ENCODE peak calls at places on chromosomes 7 and 10, in eight cellular contexts. C is fibroblast of pulmonary artery, F is T follicular helper cell, S is left cardiac atrium, U is left colon, A is A549, D is NCI-H2171 treated with DMSO at 0.1 percent for 48 hours, J is tibial artery. L is an unnamed sample.

GRCh38 chr10:11164806-11165590 is 147.3 kb downstream of the CELF2 start:
- DNase-seq in C (peak; percentile 79), F (peak; percentile 51), S (peak; percentile 68), U (peak; percentile 61), A (no peak), D (no peak), J (peak; percentile 74), L (peak; percentile 57)

GRCh38 chr10:47165168-47165710 is 134.8 kb upstream of the GDF10 start:
- DNase-seq in C (no peak), F (no peak), S (no peak), U (no peak), A (no peak), D (no peak), J (no peak), L (no peak)

GRCh38 chr7:30142710-30143109 is 7.9 kb downstream of the MTURN start:
- DNase-seq in C (peak; percentile 42), F (no peak), S (peak; percentile 69), U (peak; percentile 38), A (peak; percentile 31), D (no peak), J (peak; percentile 68), L (no peak)

GRCh38 chr7:45601816-45602540 is 27.8 kb downstream of the ADCY1 start:
- DNase-seq in C (no peak), F (no peak), S (no peak), U (no peak), A (no peak), D (no peak), J (no peak), L (no peak)

GRCh38 chr7:110573862-110574528 is 516.9 kb upstream of the LRRN3 start:
- DNase-seq in C (peak; percentile 15), F (no peak), S (no peak), U (no peak), A (peak; percentile 92), D (no peak), J (no peak), L (no peak)

GRCh38 chr7:155569681-155570080 is 23.3 kb upstream of the CNPY1 start:
- DNase-seq in C (no peak), F (no peak), S (no peak), U (no peak), A (no peak), D (no peak), J (no peak), L (no peak)

GRCh38 chr7:138506764-138507163 is 46.7 kb downstream of the TRIM24 start:
- DNase-seq in C (no peak), F (no peak), S (no peak), U (no peak), A (no peak), D (no peak), J (no peak), L (no peak)

GRCh38 chr10:73840403-73841301 is 29.3 kb upstream of the NDST2 start:
- DNase-seq in C (no peak), F (no peak), S (no peak), U (no peak), A (no peak), D (no peak), J (no peak), L (no peak)